ENCODE peak calls at places on chromosomes 2 and 18, in nine cellular contexts. P is right cardiac atrium; V is HuH-7.5; G is iPS-NIHi11; E is SW 1271; H is upper lobe of right lung; M is colonic mucosa; R is retina; T is CD4-positive, alpha-beta memory T cell. I is an unnamed sample.

GRCh38 chr18:48798334-48799197 is 152.2 kb downstream of the SMAD7 start:
- DNase-seq in T (no peak), R (no peak), V (no peak), H (peak; percentile 54), P (peak; percentile 52), M (peak; percentile 16), G (no peak), E (no peak), I (no peak)

GRCh38 chr2:164388511-164388910 is 232.8 kb downstream of the GRB14 start:
- DNase-seq in H (no peak), V (no peak), M (no peak), G (peak; percentile 38), P (no peak), T (no peak), E (peak; percentile 58), R (no peak), I (no peak)

GRCh38 chr2:96396587-96396986 is 61.0 kb downstream of the NCAPH start:
- DNase-seq in M (no peak), E (no peak), H (peak; percentile 18), T (no peak), V (no peak), G (no peak), R (no peak), P (no peak), I (no peak)

GRCh38 chr2:241760301-241760771 is 16.3 kb upstream of the GAL3ST2 start:
- DNase-seq in P (no peak), R (no peak), H (peak; percentile 33), V (no peak), E (no peak), T (no peak), M (no peak), G (no peak), I (no peak)

GRCh38 chr2:11798946-11799495 is 52.6 kb downstream of the LPIN1 start:
- DNase-seq in R (no peak), T (no peak), E (no peak), P (no peak), G (no peak), H (no peak), V (no peak), M (no peak), I (no peak)

GRCh38 chr18:48153641-48154481 is 223.4 kb upstream of the SMAD2 start:
- DNase-seq in M (no peak), R (no peak), P (no peak), T (no peak), G (no peak), V (no peak), E (no peak), H (no peak), I (no peak)

GRCh38 chr2:219327719-219328118 is 4.8 kb downstream of the RESP18 start:
- DNase-seq in H (no peak), E (no peak), R (peak; percentile 23), G (no peak), M (no peak), P (no peak), V (no peak), T (no peak), I (no peak)

GRCh38 chr2:49240608-49241007 is 86.3 kb upstream of the FSHR start:
- DNase-seq in T (no peak), R (no peak), V (no peak), E (no peak), H (no peak), P (no peak), G (peak; percentile 21), M (no peak), I (no peak)

GRCh38 chr2:227703961-227704360 is 13.9 kb downstream of the SLC19A3 start:
- DNase-seq in R (no peak), P (no peak), V (no peak), H (no peak), M (no peak), E (no peak), G (no peak), T (no peak), I (no peak)

GRCh38 chr2:233213975-233214374 is 37.5 kb upstream of the ATG16L1 start:
- DNase-seq in E (no peak), R (no peak), T (no peak), P (no peak), V (no peak), H (no peak), M (no peak), G (no peak), I (no peak)

GRCh38 chr2:219637842-219638185 is 10.4 kb downstream of the SLC4A3 start:
- DNase-seq in E (no peak), R (no peak), G (no peak), H (no peak), P (no peak), M (no peak), T (no peak), V (no peak), I (no peak)

GRCh38 chr2:127012868-127013267 is 94.1 kb downstream of the BIN1 start:
- DNase-seq in T (no peak), E (no peak), P (no peak), H (no peak), M (no peak), G (no peak), R (no peak), V (no peak), I (no peak)

GRCh38 chr2:11596801-11597200 is 63.0 kb downstream of the GREB1 start:
- DNase-seq in V (no peak), M (no peak), H (no peak), E (no peak), R (no peak), G (no peak), T (no peak), P (no peak), I (no peak)

I was measured in SK-N-DZ.